ENCODE peak calls at places on chromosomes 2 and 18, in four cellular contexts. Y is activated CD8-positive, alpha-beta T cell treated with anti-CD3 and anti-CD28 coated beads for 36 hours; V is A549; G is neuronal stem cell. T is an unnamed sample.

GRCh38 chr2:27739058-27739373 is 32.5 kb upstream of the MRPL33 start:
- DNase-seq in Y (no peak), V (no peak), G (no peak), T (no peak)

GRCh38 chr18:63040788-63041410 is 278.7 kb downstream of the BCL2 start:
- DNase-seq in Y (peak; percentile 15), V (no peak), G (no peak), T (no peak)

GRCh38 chr2:156329031-156329921 is 3.2 kb downstream of the NR4A2 start:
- DNase-seq in Y (no peak), V (no peak), G (peak; percentile 14), T (no peak)

GRCh38 chr2:46657042-46657504 is 177.7 kb downstream of the TMEM247 start:
- DNase-seq in Y (no peak), V (peak; percentile 62), G (no peak), T (no peak)

GRCh38 chr2:47299555-47299954 is 103.4 kb upstream of the MSH2 start:
- DNase-seq in Y (no peak), V (no peak), G (no peak), T (no peak)

GRCh38 chr2:170201262-170201661 is 23.3 kb downstream of the MYO3B start:
- DNase-seq in Y (no peak), V (no peak), G (no peak), T (no peak)

GRCh38 chr2:156397229-156397628 is 39.0 kb upstream of the GPD2 start:
- DNase-seq in Y (no peak), V (no peak), G (no peak), T (no peak)

GRCh38 chr2:3827673-3828575 is 124.5 kb downstream of the DCDC2C start:
- DNase-seq in Y (peak; percentile 47), V (peak; percentile 60), G (no peak), T (peak; percentile 36)